ENCODE peak calls at places on chromosomes 1 and 21, in eight cellular contexts. H is A549, M is IMR-90, F is cardiac muscle cell, O is NT2/D1, D is mucosa of descending colon, A is tibial nerve, C is heart left ventricle. Y is an unnamed sample.

GRCh38 chr1:6330410-6330827 is 63.1 kb downstream of the ACOT7 start:
- DNase-seq in H (no peak), M (peak; percentile 82), F (peak; percentile 80), O (no peak), D (no peak), A (no peak), C (no peak), Y (no peak)

GRCh38 chr1:3932156-3932555 is 32.1 kb upstream of the C1orf174 start:
- DNase-seq in H (no peak), M (no peak), F (no peak), O (no peak), D (no peak), A (no peak), C (no peak), Y (no peak)

GRCh38 chr1:26156285-26157038 is 2.4 kb upstream of the FAM110D start:
- DNase-seq in H (peak; percentile 32), M (no peak), F (no peak), O (no peak), D (no peak), A (no peak), C (peak; percentile 85), Y (no peak)

GRCh38 chr1:182833271-182833670 is 5.9 kb upstream of the DHX9 start:
- DNase-seq in H (no peak), M (peak; percentile 6), F (peak; percentile 42), O (no peak), D (no peak), A (no peak), C (no peak), Y (no peak)

GRCh38 chr1:156368889-156369684 is at the start of gene RHBG:
- DNase-seq in H (no peak), M (peak; percentile 2), F (peak; percentile 42), O (peak; percentile 64), D (peak; percentile 80), A (no peak), C (peak; percentile 16), Y (peak; percentile 68)

GRCh38 chr1:46605242-46605641 is 1.2 kb upstream of the MKNK1 start:
- DNase-seq in H (no peak), M (no peak), F (no peak), O (no peak), D (no peak), A (no peak), C (no peak), Y (no peak)

GRCh38 chr21:38343691-38344090 is 86.9 kb downstream of the KCNJ15 start:
- DNase-seq in H (peak; percentile 58), M (peak; percentile 49), F (peak; percentile 11), O (no peak), D (no peak), A (no peak), C (no peak), Y (no peak)

GRCh38 chr1:3312894-3313578 is 141.4 kb upstream of the ARHGEF16 start:
- DNase-seq in H (peak; percentile 81), M (peak; percentile 99), F (peak; percentile 99), O (peak; percentile 20), D (peak; percentile 74), A (peak; percentile 89), C (peak; percentile 88), Y (peak; percentile 90)

GRCh38 chr1:22447581-22448215 is 4.0 kb upstream of the ZBTB40 start:
- DNase-seq in H (peak; percentile 16), M (peak; percentile 78), F (peak; percentile 42), O (no peak), D (no peak), A (no peak), C (peak; percentile 39), Y (no peak)

GRCh38 chr1:56922507-56922906 is 43.3 kb downstream of the C8B start:
- DNase-seq in H (no peak), M (no peak), F (no peak), O (no peak), D (no peak), A (no peak), C (no peak), Y (no peak)

GRCh38 chr1:162133566-162133965 is 64.1 kb downstream of the NOS1AP start:
- DNase-seq in H (no peak), M (no peak), F (no peak), O (no peak), D (no peak), A (no peak), C (no peak), Y (no peak)

GRCh38 chr1:45721207-45721606 is 29.2 kb downstream of the IPP start:
- DNase-seq in H (no peak), M (peak; percentile 61), F (peak; percentile 33), O (no peak), D (no peak), A (no peak), C (no peak), Y (no peak)

GRCh38 chr1:6634278-6635052 is 9.8 kb downstream of the THAP3 start:
- DNase-seq in H (peak; percentile 38), M (peak; percentile 25), F (peak; percentile 51), O (no peak), D (peak; percentile 78), A (peak; percentile 43), C (peak; percentile 68), Y (peak; percentile 66)

GRCh38 chr1:147384805-147385204 is 142.3 kb downstream of the CHD1L start:
- DNase-seq in H (no peak), M (no peak), F (no peak), O (no peak), D (no peak), A (no peak), C (no peak), Y (no peak)

GRCh38 chr1:161382214-161383019 is 14.7 kb upstream of the CFAP126 start:
- DNase-seq in H (peak; percentile 58), M (peak; percentile 81), F (peak; percentile 81), O (peak; percentile 39), D (no peak), A (peak; percentile 36), C (no peak), Y (no peak)

GRCh38 chr1:85465099-85465790 is at the start of gene DDAH1:
- DNase-seq in H (peak; percentile 46), M (peak; percentile 65), F (peak; percentile 74), O (peak; percentile 16), D (peak; percentile 80), A (no peak), C (peak; percentile 39), Y (peak; percentile 84)

GRCh38 chr1:117895482-117896114 is 33.8 kb downstream of the GDAP2 start:
- DNase-seq in H (peak; percentile 15), M (peak; percentile 92), F (peak; percentile 90), O (peak; percentile 80), D (no peak), A (peak; percentile 83), C (peak; percentile 44), Y (peak; percentile 87)

GRCh38 chr1:50644447-50645105 is 221.3 kb upstream of the DMRTA2 start:
- DNase-seq in H (no peak), M (peak; percentile 35), F (no peak), O (no peak), D (no peak), A (no peak), C (no peak), Y (no peak)

DNA sequence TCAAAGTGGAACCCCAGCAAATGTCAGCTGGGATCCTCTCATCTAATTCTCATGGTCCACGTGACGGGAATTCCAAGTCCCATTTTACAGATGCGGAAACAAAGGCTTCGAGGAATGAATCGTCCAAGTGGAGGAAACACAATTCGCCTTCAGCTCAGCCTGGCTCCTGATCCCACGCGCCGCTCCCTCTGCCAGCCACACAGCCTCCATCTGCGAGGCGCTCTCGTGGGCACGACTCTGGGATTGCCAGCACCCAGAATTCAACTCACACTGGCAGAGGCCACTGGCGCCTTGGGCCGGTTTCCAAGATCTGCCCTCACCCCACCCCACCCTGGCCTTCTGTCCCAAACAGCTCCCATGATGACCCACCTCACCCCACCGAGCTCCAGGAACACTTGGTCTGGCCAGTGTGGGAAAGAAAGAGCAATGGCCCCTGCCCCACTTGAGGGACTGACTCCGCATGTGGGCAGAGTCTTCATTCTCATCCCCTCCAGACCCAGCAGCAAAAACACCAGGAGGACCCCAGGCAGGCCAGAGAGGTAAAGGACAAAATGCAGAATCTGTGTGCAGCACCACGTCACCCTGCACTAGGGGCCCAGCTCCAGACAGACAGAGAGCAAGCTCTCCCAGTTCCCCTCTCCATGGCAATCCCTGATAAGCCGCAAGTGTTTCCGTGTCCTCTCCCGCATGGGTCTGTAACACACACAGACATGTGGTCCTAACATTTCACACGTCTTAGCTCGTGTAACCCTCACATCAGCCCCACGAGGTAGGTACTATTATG is 10.4 kb downstream of the CASZ1 start:
- DNase-seq in H (no peak), M (no peak), F (no peak), O (no peak), D (no peak), A (no peak), C (no peak), Y (no peak)
- H3K4me1 ChIP-seq in H (no peaks in the 10 kb centered on the region), M (no peaks in the 10 kb centered on the region), F (peaks cover 68% of the 10 kb centered on the region), O (peaks cover 9% of the 10 kb centered on the region), D (peaks cover 23% of the 10 kb centered on the region), A (no peaks in the 10 kb centered on the region), C (peaks cover 39% of the 10 kb centered on the region), Y (no peaks in the 10 kb centered on the region)

GRCh38 chr1:8681911-8682310 is 135.5 kb downstream of the RERE start:
- DNase-seq in H (no peak), M (no peak), F (no peak), O (no peak), D (no peak), A (no peak), C (no peak), Y (no peak)
- H3K4me1 ChIP-seq in H (peaks cover 49% of the 10 kb centered on the region), M (peaks cover 20% of the 10 kb centered on the region), F (peaks cover 58% of the 10 kb centered on the region), O (no peaks in the 10 kb centered on the region), D (peaks cover 38% of the 10 kb centered on the region), A (peaks cover 4% of the 10 kb centered on the region), C (peaks cover 10% of the 10 kb centered on the region), Y (peaks cover 5% of the 10 kb centered on the region)

DNA sequence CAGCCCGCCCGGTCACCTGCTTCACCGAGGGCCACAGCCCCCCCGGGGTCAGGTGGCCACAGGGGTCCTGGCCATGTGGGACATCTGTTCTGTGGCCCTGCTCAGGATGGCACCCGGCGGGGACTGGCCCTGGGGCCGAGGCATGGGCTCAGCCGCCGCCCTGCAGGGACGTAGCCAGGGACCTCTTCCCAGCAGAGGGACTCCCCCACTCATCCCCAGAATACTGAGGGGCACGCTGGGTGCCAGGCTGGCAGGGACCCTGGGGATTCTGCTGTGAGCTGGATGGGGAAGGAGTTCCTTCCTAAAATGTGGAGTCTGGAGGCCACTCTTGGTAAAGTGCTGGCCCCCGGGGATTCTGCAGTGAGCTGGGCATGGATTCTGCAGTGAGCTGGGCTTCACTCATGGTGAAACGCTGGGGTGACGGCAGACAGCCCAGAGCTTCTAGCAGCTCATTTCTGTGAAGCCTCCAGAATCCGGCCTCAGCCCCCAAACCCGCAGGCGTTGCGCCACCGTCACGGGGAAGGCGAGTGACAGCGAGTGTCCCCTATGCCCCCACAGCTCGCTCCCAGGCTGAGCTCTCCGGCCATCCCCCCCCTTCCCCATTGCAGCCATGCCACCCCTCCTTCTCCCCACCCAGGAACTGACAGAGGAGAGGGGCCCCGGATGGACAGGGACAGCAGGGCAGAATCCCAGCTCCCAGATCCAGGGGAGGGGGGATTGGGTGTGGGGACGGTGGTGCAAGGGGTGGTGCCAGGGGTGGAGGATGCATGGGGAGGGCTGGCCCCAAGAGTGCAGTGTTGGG is 1.4 kb downstream of the ITGB2 start:
- DNase-seq in H (no peak), M (no peak), F (no peak), O (no peak), D (no peak), A (no peak), C (no peak), Y (no peak)
- H3K4me1 ChIP-seq in H (peaks cover 15% of the 10 kb centered on the region), M (no peaks in the 10 kb centered on the region), F (no peaks in the 10 kb centered on the region), O (peaks cover 10% of the 10 kb centered on the region), D (no peaks in the 10 kb centered on the region), A (peaks cover 2% of the 10 kb centered on the region), C (no peaks in the 10 kb centered on the region), Y (no peaks in the 10 kb centered on the region)

DNA sequence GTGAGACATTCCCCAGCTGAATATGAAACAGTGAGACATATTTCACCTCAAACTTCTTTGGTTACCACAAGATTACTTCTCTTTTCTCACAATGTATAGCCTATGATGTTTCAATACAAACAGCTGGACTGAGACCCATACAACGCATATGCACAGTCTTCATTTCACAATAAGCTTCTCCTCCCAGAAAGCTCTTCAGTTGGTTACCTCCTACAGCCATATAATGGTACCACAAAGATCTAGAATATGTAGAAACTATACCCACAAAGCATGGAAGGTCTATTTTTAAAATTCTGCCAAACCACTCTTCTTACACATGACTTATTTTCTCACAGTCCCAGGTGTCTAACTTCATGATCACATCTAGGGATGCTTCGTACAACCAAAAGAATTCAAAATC is 70.8 kb downstream of the JAK1 start:
- DNase-seq in H (no peak), M (no peak), F (no peak), O (no peak), D (no peak), A (no peak), C (no peak), Y (no peak)
- H3K4me1 ChIP-seq in H (peaks cover 92% of the 10 kb centered on the region), M (peaks cover 17% of the 10 kb centered on the region), F (peaks cover 19% of the 10 kb centered on the region), O (peaks cover 5% of the 10 kb centered on the region), D (peaks cover 31% of the 10 kb centered on the region), A (peaks cover 40% of the 10 kb centered on the region), C (peaks cover 44% of the 10 kb centered on the region), Y (peaks cover 33% of the 10 kb centered on the region)